ENCODE peak calls at places on chromosomes 6 and 20, in six cellular contexts. E, A, M, O, V and Q are unnamed samples.

GRCh38 chr6:104606361-104606760 is 253.4 kb downstream of the HACE1 start:
- DNase-seq in E (no peak), A (no peak), M (no peak), O (no peak), V (no peak), Q (no peak)

GRCh38 chr6:90285611-90286381 is 10.8 kb downstream of the BACH2 start:
- DNase-seq in E (peak; percentile 43), A (peak; percentile 84), M (no peak), O (peak; percentile 57), V (peak; percentile 69), Q (peak; percentile 91)

GRCh38 chr6:99613398-99613704 is 6.7 kb downstream of the PRDM13 start:
- DNase-seq in E (no peak), A (no peak), M (peak; percentile 60), O (no peak), V (no peak), Q (peak; percentile 88)

GRCh38 chr6:125346926-125347563 is 45.3 kb upstream of the HDDC2 start:
- DNase-seq in E (no peak), A (no peak), M (no peak), O (no peak), V (no peak), Q (no peak)

GRCh38 chr6:7241709-7242645 is 71.0 kb downstream of the SSR1 start:
- DNase-seq in E (no peak), A (peak; percentile 79), M (no peak), O (no peak), V (peak; percentile 70), Q (no peak)

GRCh38 chr20:63546256-63546655 is 1.3 kb downstream of the SRMS start:
- DNase-seq in E (no peak), A (no peak), M (no peak), O (no peak), V (no peak), Q (no peak)

GRCh38 chr6:131995924-131996323 is 44.8 kb upstream of the CCN2 start:
- DNase-seq in E (no peak), A (no peak), M (no peak), O (no peak), V (no peak), Q (no peak)

GRCh38 chr20:10419550-10420133 is 14.4 kb downstream of the MKKS start:
- DNase-seq in E (no peak), A (no peak), M (no peak), O (no peak), V (no peak), Q (no peak)

GRCh38 chr6:97437087-97437486 is 154.1 kb upstream of the MMS22L start:
- DNase-seq in E (no peak), A (no peak), M (no peak), O (no peak), V (no peak), Q (no peak)

GRCh38 chr6:139161817-139162284 is 27.0 kb downstream of the HECA start:
- DNase-seq in E (no peak), A (no peak), M (no peak), O (no peak), V (no peak), Q (no peak)

GRCh38 chr20:58650776-58651547 is at the start of gene STX16:
- DNase-seq in E (peak; percentile 98), A (peak; percentile 91), M (peak; percentile 95), O (peak; percentile 81), V (peak; percentile 92), Q (peak; percentile 97)
- TF ChIP-seq POLR2A in E (peak; percentile 71), A (peak; percentile 88), M (peak; percentile 60), O (peak; percentile 28), V (no peak), Q (peak; percentile 25)

DNA sequence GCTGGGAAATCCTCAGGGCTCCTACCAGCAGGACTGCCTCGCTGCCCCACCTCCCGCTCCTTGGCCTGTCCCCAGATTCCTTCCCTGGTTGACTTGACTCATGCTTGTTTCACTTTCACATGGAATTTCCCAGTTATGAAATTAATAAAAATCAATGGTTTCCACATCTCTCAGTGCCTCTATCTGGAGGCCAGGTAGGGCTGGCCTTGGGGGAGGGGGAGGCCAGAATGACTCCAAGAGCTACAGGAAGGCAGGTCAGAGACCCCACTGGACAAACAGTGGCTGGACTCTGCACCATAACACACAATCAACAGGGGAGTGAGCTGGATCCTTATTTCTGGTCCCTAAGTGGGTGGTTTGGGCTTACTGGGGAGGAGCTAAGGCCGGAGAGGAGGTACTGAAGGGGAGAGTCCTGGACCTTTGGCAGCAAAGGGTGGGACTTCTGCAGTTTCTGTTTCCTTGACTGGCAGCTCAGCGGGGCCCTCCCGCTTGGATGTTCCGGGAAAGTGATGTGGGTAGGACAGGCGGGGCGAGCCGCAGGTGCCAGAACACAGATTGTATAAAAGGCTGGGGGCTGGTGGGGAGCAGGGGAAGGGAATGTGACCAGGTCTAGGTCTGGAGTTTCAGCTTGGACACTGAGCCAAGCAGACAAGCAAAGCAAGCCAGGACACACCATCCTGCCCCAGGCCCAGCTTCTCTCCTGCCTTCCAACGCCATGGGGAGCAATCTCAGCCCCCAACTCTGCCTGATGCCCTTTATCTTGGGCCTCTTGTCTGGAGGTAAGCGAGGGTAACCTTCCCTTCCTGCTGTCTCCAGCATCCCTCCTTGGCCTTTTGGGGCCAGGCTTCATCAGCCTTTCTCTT is at the start of gene CFB:
- DNase-seq in E (peak; percentile 96), A (peak; percentile 82), M (peak; percentile 84), O (peak; percentile 82), V (peak; percentile 89), Q (peak; percentile 70)
- TF ChIP-seq POLR2A in E (no peak), A (peak; percentile 71), M (peak; percentile 10), O (no peak), V (no peak), Q (no peak)

GRCh38 chr6:41734666-41735426 is 562 bp downstream of the TFEB start:
- DNase-seq in E (peak; percentile 80), A (peak; percentile 64), M (peak; percentile 86), O (peak; percentile 83), V (peak; percentile 83), Q (peak; percentile 97)
- TF ChIP-seq POLR2A in E (no peak), A (peak; percentile 33), M (no peak), O (no peak), V (no peak), Q (no peak)

GRCh38 chr20:20490673-20491072 is 122.8 kb downstream of the INSM1 start:
- DNase-seq in E (no peak), A (no peak), M (no peak), O (no peak), V (no peak), Q (no peak)
- TF ChIP-seq POLR2A in E (no peak), A (no peak), M (no peak), O (no peak), V (no peak), Q (no peak)

GRCh38 chr20:51562334-51563140 is 20.0 kb upstream of the NFATC2 start:
- DNase-seq in E (peak; percentile 61), A (peak; percentile 61), M (peak; percentile 65), O (peak; percentile 88), V (peak; percentile 57), Q (peak; percentile 77)
- TF ChIP-seq POLR2A in E (no peak), A (peak; percentile 43), M (peak; percentile 31), O (peak; percentile 26), V (no peak), Q (peak; percentile 23)